ENCODE peak calls at places on chromosomes 5 and 9, in five cellular contexts. K, A, N, I and B are unnamed samples.
A peak's percentile ranks its signal among the peaks of the same experiment; 100 is the strongest.

GRCh38 chr5:143244000-143244736 is 159.3 kb downstream of the NR3C1 start:
- DNase-seq in I (peak; percentile 67), N (no peak), A (no peak), K (no peak), B (no peak)

GRCh38 chr5:95565280-95565920 is 10.5 kb downstream of the ARSK start:
- DNase-seq in A (no peak), I (no peak), K (no peak), N (no peak), B (no peak)

GRCh38 chr9:120542701-120543490 is 37.1 kb downstream of the CDK5RAP2 start:
- DNase-seq in I (no peak), K (no peak), A (no peak), N (no peak), B (no peak)

GRCh38 chr9:117405950-117406705 is 8.7 kb downstream of the ASTN2 start:
- DNase-seq in N (no peak), I (no peak), A (no peak), K (no peak), B (no peak)

GRCh38 chr5:178249191-178249989 is 16.8 kb upstream of the PHYKPL start:
- DNase-seq in I (no peak), N (no peak), K (no peak), A (no peak), B (no peak)

GRCh38 chr9:127198587-127198986 is 66.0 kb upstream of the GARNL3 start:
- DNase-seq in N (no peak), A (no peak), I (no peak), K (no peak), B (no peak)

GRCh38 chr5:78816143-78816765 is 167.7 kb upstream of the LHFPL2 start:
- DNase-seq in I (no peak), K (no peak), A (no peak), N (no peak), B (no peak)

GRCh38 chr9:35482071-35482470 is 7.8 kb upstream of the RUSC2 start:
- DNase-seq in N (no peak), I (no peak), A (no peak), K (no peak), B (no peak)

GRCh38 chr9:117232266-117232665 is 182.6 kb downstream of the ASTN2 start:
- DNase-seq in A (no peak), I (no peak), K (no peak), N (no peak), B (no peak)